ENCODE peak calls at places on chromosome 22, in eight cellular contexts. I is HEK293T; H is heart left ventricle; A is T-helper 2 cell treated with Interferon-gamma antibody and Interleukin-4, amounts not matched to agents 5 μg/mL and 100 μg/mL, for 36 hours; N is lung microvascular endothelial cell; M is NCI-H1930; L is GM23248; S is ureter. K is an unnamed sample.

GRCh38 chr22:20083891-20084546 is 4.0 kb downstream of the DGCR8 start:
- DNase-seq in I (no peak), H (no peak), A (no peak), N (no peak), M (no peak), L (no peak), S (no peak), K (no peak)

GRCh38 chr22:37177221-37177620 is 10.8 kb downstream of the C1QTNF6 start:
- DNase-seq in I (no peak), H (peak; percentile 14), A (no peak), N (no peak), M (no peak), L (no peak), S (no peak), K (no peak)

GRCh38 chr22:23790819-23791736 is 4.3 kb downstream of the SMARCB1 start:
- DNase-seq in I (no peak), H (peak; percentile 54), A (no peak), N (no peak), M (no peak), L (peak; percentile 78), S (no peak), K (no peak)

GRCh38 chr22:28407645-28408044 is 272.0 kb downstream of the TTC28 start:
- DNase-seq in I (no peak), H (no peak), A (no peak), N (no peak), M (no peak), L (no peak), S (no peak), K (no peak)

GRCh38 chr22:49716441-49716840 is 111.2 kb downstream of the BRD1 start:
- DNase-seq in I (no peak), H (no peak), A (no peak), N (no peak), M (no peak), L (no peak), S (no peak), K (no peak)

GRCh38 chr22:29330753-29331152 is 15.3 kb upstream of the RASL10A start:
- DNase-seq in I (no peak), H (no peak), A (no peak), N (no peak), M (no peak), L (no peak), S (no peak), K (no peak)

GRCh38 chr22:40043086-40043485 is 48.3 kb downstream of the FAM83F start:
- DNase-seq in I (no peak), H (no peak), A (no peak), N (peak; percentile 64), M (no peak), L (peak; percentile 81), S (no peak), K (no peak)

GRCh38 chr22:35862697-35863096 is 145.0 kb downstream of the APOL5 start:
- DNase-seq in I (no peak), H (no peak), A (no peak), N (no peak), M (no peak), L (no peak), S (no peak), K (no peak)

GRCh38 chr22:25903294-25903693 is 161.3 kb downstream of the MYO18B start:
- DNase-seq in I (peak; percentile 61), H (no peak), A (no peak), N (no peak), M (peak; percentile 19), L (no peak), S (no peak), K (no peak)

GRCh38 chr22:20268350-20269012 is 363 bp upstream of the RTN4R start:
- DNase-seq in I (peak; percentile 85), H (peak; percentile 82), A (peak; percentile 49), N (peak; percentile 64), M (peak; percentile 38), L (peak; percentile 76), S (peak; percentile 62), K (peak; percentile 9)

GRCh38 chr22:32680277-32680676 is 121.2 kb upstream of the TIMP3 start:
- DNase-seq in I (no peak), H (no peak), A (no peak), N (no peak), M (no peak), L (no peak), S (no peak), K (no peak)

GRCh38 chr22:20316217-20316843 is 3.5 kb downstream of the DGCR6L start:
- DNase-seq in I (no peak), H (no peak), A (peak; percentile 3), N (no peak), M (no peak), L (no peak), S (peak; percentile 40), K (no peak)

GRCh38 chr22:19517919-19518567 is 6.2 kb downstream of the CLDN5 start:
- DNase-seq in I (no peak), H (no peak), A (no peak), N (no peak), M (no peak), L (no peak), S (peak; percentile 6), K (no peak)

GRCh38 chr22:42283288-42284229 is 13.1 kb upstream of the TCF20 start:
- DNase-seq in I (no peak), H (peak; percentile 61), A (peak; percentile 17), N (no peak), M (no peak), L (peak; percentile 58), S (no peak), K (no peak)

GRCh38 chr22:48577014-48577690 is 1250.5 kb downstream of the BRD1 start:
- DNase-seq in I (no peak), H (peak; percentile 53), A (no peak), N (no peak), M (no peak), L (no peak), S (no peak), K (no peak)

GRCh38 chr22:19360862-19361261 is 69.3 kb upstream of the CLTCL1 start:
- DNase-seq in I (peak; percentile 4), H (no peak), A (no peak), N (no peak), M (no peak), L (no peak), S (no peak), K (no peak)

GRCh38 chr22:50691521-50691920 is 18.9 kb downstream of the SHANK3 start:
- DNase-seq in I (no peak), H (no peak), A (no peak), N (peak; percentile 65), M (no peak), L (peak; percentile 56), S (no peak), K (no peak)

GRCh38 chr22:19344420-19344819 is 52.9 kb upstream of the CLTCL1 start:
- DNase-seq in I (no peak), H (no peak), A (no peak), N (no peak), M (no peak), L (no peak), S (no peak), K (no peak)